ENCODE peak calls at places on chromosomes 13 and 19, in four cellular contexts. U is GM23248, X is H9, O is A549. G is an unnamed sample. For H3K4me1, the result is how much of the 10 kb centered on the place peaks cover.

GRCh38 chr13:105587786-105588185 is 947.7 kb downstream of the EFNB2 start:
- DNase-seq in U (no peak), X (no peak), O (peak), G (peak)

GRCh38 chr13:112975401-112975939 is 6.5 kb downstream of the MCF2L start:
- DNase-seq in U (no peak), X (no peak), O (no peak), G (no peak)

GRCh38 chr19:4374451-4375163 is 25.7 kb downstream of the SH3GL1 start:
- DNase-seq in U (peak), X (peak), O (peak), G (peak)

GRCh38 chr13:94825507-94825906 is 113.2 kb upstream of the SOX21 start:
- DNase-seq in U (no peak), X (peak), O (no peak), G (no peak)

GRCh38 chr13:84418041-84418440 is 535.8 kb upstream of the SLITRK1 start:
- DNase-seq in U (no peak), X (no peak), O (no peak), G (no peak)

GRCh38 chr19:35843676-35844481 is 8.4 kb downstream of the NPHS1 start:
- DNase-seq in U (peak), X (peak), O (peak), G (peak)

GRCh38 chr19:10230155-10230903 is 802 bp downstream of the S1PR2 start:
- DNase-seq in U (peak), X (peak), O (no peak), G (no peak)

GRCh38 chr13:99351772-99352171 is 44.6 kb upstream of the GPR183 start:
- DNase-seq in U (no peak), X (no peak), O (no peak), G (no peak)

GRCh38 chr13:26310003-26310402 is 56.1 kb downstream of the CDK8 start:
- DNase-seq in U (no peak), X (no peak), O (no peak), G (no peak)

GRCh38 chr13:37486171-37486661 is 112.4 kb downstream of the POSTN start:
- DNase-seq in U (no peak), X (no peak), O (no peak), G (no peak)

GRCh38 chr19:2166741-2167738 is 3.3 kb downstream of the DOT1L start:
- DNase-seq in U (peak), X (peak), O (no peak), G (peak)

GRCh38 chr19:35119091-35119490 is 3.5 kb downstream of the FXYD3 start:
- DNase-seq in U (no peak), X (no peak), O (no peak), G (no peak)

GRCh38 chr13:114008964-114009589 is 35.2 kb upstream of the C13orf46 start:
- DNase-seq in U (no peak), X (no peak), O (no peak), G (no peak)

GRCh38 chr19:50455992-50456391 is 20.3 kb upstream of the EMC10 start:
- DNase-seq in U (no peak), X (no peak), O (no peak), G (no peak)

GRCh38 chr13:30292325-30292724 is 15.0 kb downstream of the KATNAL1 start:
- DNase-seq in U (no peak), X (no peak), O (no peak), G (no peak)

GRCh38 chr13:59790626-59791025 is 373.1 kb downstream of the DIAPH3 start:
- DNase-seq in U (peak), X (no peak), O (no peak), G (no peak)

GRCh38 chr13:57634829-57635165 is 3.3 kb downstream of the PCDH17 start:
- DNase-seq in U (no peak), X (peak), O (no peak), G (no peak)

GRCh38 chr19:5804516-5805464 is at the start of gene NRTN:
- DNase-seq in U (no peak), X (peak), O (peak), G (no peak)

GRCh38 chr19:2661615-2662014 is 40.9 kb downstream of the GNG7 start:
- DNase-seq in U (peak), X (no peak), O (no peak), G (no peak)

GRCh38 chr19:33998739-33999345 is 173.5 kb upstream of the LSM14A start:
- DNase-seq in U (peak), X (no peak), O (peak), G (no peak)

GRCh38 chr13:59229861-59230260 is 933.9 kb downstream of the DIAPH3 start:
- DNase-seq in U (no peak), X (no peak), O (no peak), G (no peak)

GRCh38 chr13:111461445-111462149 is 141.2 kb downstream of the TEX29 start:
- DNase-seq in U (no peak), X (no peak), O (no peak), G (no peak)
- H3K4me2 ChIP-seq in U (no peak), X (no peak), O (no peak), G (no peak)

GRCh38 chr13:34869737-34870136 is 72.3 kb upstream of the NBEA start:
- DNase-seq in U (no peak), X (no peak), O (no peak), G (no peak)
- H3K4me1 ChIP-seq in U (under half), X (under half), O (under half), G (under half)

GRCh38 chr13:45060062-45060461 is 60.2 kb upstream of the GTF2F2 start:
- DNase-seq in U (no peak), X (no peak), O (no peak), G (no peak)

GRCh38 chr13:45068036-45069001 is 52.0 kb upstream of the GTF2F2 start:
- DNase-seq in U (no peak), X (no peak), O (no peak), G (no peak)

GRCh38 chr13:45063261-45063870 is 56.9 kb upstream of the GTF2F2 start:
- DNase-seq in U (peak), X (no peak), O (no peak), G (peak)
- H3K4me2 ChIP-seq in U (no peak), X (no peak), O (no peak), G (no peak)

GRCh38 chr13:102651392-102651791 is 43.5 kb downstream of the METTL21C start:
- DNase-seq in U (peak), X (no peak), O (no peak), G (peak)
- H3K4me1 ChIP-seq in U (under half), X (under half), O (under half), G (under half)

DNA sequence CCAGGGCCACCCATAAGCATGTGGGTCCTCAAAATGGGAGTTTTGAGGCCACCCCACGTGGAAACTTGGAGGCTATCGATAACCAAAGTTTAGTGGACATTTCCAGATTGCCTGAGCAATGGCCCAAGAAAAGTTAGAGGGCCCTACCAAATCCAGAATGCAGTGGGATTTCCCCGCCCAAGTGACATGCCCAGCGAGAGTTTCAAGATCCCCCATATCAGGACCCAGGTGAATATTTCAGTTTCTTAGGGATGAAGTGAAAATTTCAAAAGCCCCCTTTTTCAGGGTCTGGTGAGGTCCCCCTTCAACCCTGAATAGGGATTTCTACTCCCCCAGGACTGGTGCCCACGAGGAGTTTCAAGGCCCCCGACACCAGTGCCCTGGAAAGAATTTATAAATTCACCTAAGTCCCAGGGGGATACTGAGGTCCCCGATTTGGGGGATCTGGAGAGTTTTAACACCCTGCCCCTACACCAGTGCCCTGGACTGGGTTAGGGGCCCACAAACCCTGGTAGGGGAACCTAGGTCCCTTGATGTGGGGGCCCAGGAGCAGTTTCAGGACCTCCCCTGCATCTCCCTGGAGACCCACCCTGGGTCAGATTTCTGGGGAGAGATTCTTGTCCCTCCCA is 695 bp downstream of the BST2 start:
- DNase-seq in U (no peak), X (no peak), O (no peak), G (no peak)
- H3K4me2 ChIP-seq in U (no peak), X (peak), O (no peak), G (no peak)

GRCh38 chr13:32446778-32447465 is 19.0 kb upstream of the N4BP2L1 start:
- DNase-seq in U (no peak), X (no peak), O (no peak), G (no peak)

GRCh38 chr13:32445461-32445860 is 17.5 kb upstream of the N4BP2L1 start:
- DNase-seq in U (no peak), X (no peak), O (no peak), G (no peak)

GRCh38 chr13:32446220-32446619 is 18.3 kb upstream of the N4BP2L1 start:
- DNase-seq in U (no peak), X (no peak), O (no peak), G (no peak)

GRCh38 chr13:32448224-32448623 is 20.3 kb upstream of the N4BP2L1 start:
- DNase-seq in U (peak), X (no peak), O (no peak), G (no peak)

DNA sequence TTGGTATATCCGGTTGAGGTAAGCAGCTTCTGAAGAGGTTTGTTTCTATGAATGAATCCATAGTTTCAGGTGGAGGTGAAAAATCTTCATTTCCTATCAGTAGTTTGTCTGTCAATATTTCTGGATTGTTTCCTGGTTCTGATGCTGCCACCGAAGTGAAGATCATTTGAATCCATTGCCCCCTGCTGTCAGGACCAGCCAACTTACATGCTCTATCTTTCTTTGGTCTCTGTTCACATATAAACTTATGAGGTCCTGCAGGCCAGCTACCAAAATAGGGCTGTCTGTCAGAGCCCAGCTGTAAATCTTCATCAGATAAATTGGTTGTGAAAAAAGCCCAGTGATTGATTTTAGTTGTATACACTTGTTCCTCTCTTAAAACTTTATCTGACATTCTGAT is 15.2 kb upstream of the N4BP2L1 start:
- DNase-seq in U (peak), X (no peak), O (peak), G (no peak)
- H3K4me1 ChIP-seq in U (under half), X (under half), O (under half), G (under half)

GRCh38 chr19:41443813-41444455 is 978 bp downstream of the ERICH4 start:
- DNase-seq in U (no peak), X (no peak), O (no peak), G (no peak)
- H3K4me2 ChIP-seq in U (no peak), X (no peak), O (no peak), G (no peak)

DNA sequence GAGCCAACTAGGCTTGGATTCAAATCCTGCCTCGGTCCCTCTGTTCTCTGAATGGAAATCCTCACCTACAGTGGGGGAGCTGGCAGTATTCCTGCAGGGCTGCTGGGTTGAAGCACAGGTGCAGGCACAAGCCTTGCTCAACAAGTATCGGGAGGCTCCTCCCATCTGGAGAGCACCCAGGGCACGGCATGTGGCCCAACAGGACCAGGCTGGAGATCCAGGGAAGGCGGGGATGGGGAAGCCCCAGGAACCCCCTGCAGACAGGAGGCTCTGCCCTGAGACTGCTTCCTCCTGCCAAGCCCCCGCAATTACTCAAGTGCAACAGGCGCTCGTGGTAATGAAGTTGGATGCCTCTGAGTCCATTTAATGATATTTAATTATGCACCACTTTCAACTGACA is 128.0 kb upstream of the VSTM2B start:
- DNase-seq in U (no peak), X (no peak), O (no peak), G (no peak)
- H3K4me1 ChIP-seq in U (under half), X (under half), O (under half), G (under half)